ENCODE peak calls at places on chromosomes 4 and X, in nine cellular contexts. One of them, this sample, is unnamed.

GRCh38 chrX:114800719-114801118 is 216.7 kb downstream of the IL13RA2 start:
- DNase-seq in foreskin fibroblast: peak
- DNase-seq in HL-60: peak
- DNase-seq in neural progenitor cell: no peak
- DNase-seq in skeletal muscle cell: peak
- DNase-seq in mesendoderm: no peak
- DNase-seq in activated CD4-positive, alpha-beta T cell treated with anti-CD3 and anti-CD28 coated beads, Interleukin-2, amount 10 ng/mL, durations not matched to agents 7 days and 5 days: no peak
- DNase-seq in T47D: no peak
- DNase-seq in mucosa of descending colon: no peak
- DNase-seq in this sample: no peak

GRCh38 chr4:92265066-92265465 is 38.7 kb upstream of the GRID2 start:
- DNase-seq in foreskin fibroblast: no peak
- DNase-seq in HL-60: no peak
- DNase-seq in neural progenitor cell: no peak
- DNase-seq in skeletal muscle cell: peak
- DNase-seq in mesendoderm: no peak
- DNase-seq in activated CD4-positive, alpha-beta T cell treated with anti-CD3 and anti-CD28 coated beads, Interleukin-2, amount 10 ng/mL, durations not matched to agents 7 days and 5 days: no peak
- DNase-seq in T47D: no peak
- DNase-seq in mucosa of descending colon: no peak
- DNase-seq in this sample: no peak

GRCh38 chrX:14080031-14080430 is 50.3 kb upstream of the GEMIN8 start:
- DNase-seq in foreskin fibroblast: no peak
- DNase-seq in HL-60: no peak
- DNase-seq in neural progenitor cell: no peak
- DNase-seq in skeletal muscle cell: no peak
- DNase-seq in mesendoderm: no peak
- DNase-seq in activated CD4-positive, alpha-beta T cell treated with anti-CD3 and anti-CD28 coated beads, Interleukin-2, amount 10 ng/mL, durations not matched to agents 7 days and 5 days: no peak
- DNase-seq in T47D: no peak
- DNase-seq in mucosa of descending colon: no peak
- DNase-seq in this sample: no peak

GRCh38 chr4:88138561-88138960 is 19.9 kb downstream of the ABCG2 start:
- DNase-seq in foreskin fibroblast: peak
- DNase-seq in HL-60: no peak
- DNase-seq in neural progenitor cell: no peak
- DNase-seq in skeletal muscle cell: peak
- DNase-seq in mesendoderm: no peak
- DNase-seq in activated CD4-positive, alpha-beta T cell treated with anti-CD3 and anti-CD28 coated beads, Interleukin-2, amount 10 ng/mL, durations not matched to agents 7 days and 5 days: no peak
- DNase-seq in T47D: no peak
- DNase-seq in mucosa of descending colon: no peak
- DNase-seq in this sample: no peak

GRCh38 chrX:149114001-149114400 is 391.1 kb downstream of the IDS start:
- DNase-seq in foreskin fibroblast: no peak
- DNase-seq in HL-60: no peak
- DNase-seq in neural progenitor cell: no peak
- DNase-seq in skeletal muscle cell: no peak
- DNase-seq in mesendoderm: no peak
- DNase-seq in activated CD4-positive, alpha-beta T cell treated with anti-CD3 and anti-CD28 coated beads, Interleukin-2, amount 10 ng/mL, durations not matched to agents 7 days and 5 days: no peak
- DNase-seq in T47D: no peak
- DNase-seq in mucosa of descending colon: peak
- DNase-seq in this sample: no peak

GRCh38 chr4:88866862-88867550 is 169.4 kb upstream of the NAP1L5 start:
- DNase-seq in foreskin fibroblast: peak
- DNase-seq in HL-60: no peak
- DNase-seq in neural progenitor cell: no peak
- DNase-seq in skeletal muscle cell: no peak
- DNase-seq in mesendoderm: no peak
- DNase-seq in activated CD4-positive, alpha-beta T cell treated with anti-CD3 and anti-CD28 coated beads, Interleukin-2, amount 10 ng/mL, durations not matched to agents 7 days and 5 days: no peak
- DNase-seq in T47D: no peak
- DNase-seq in mucosa of descending colon: no peak
- DNase-seq in this sample: no peak

GRCh38 chr4:139018971-139019758 is 3.6 kb downstream of the NOCT start:
- DNase-seq in foreskin fibroblast: peak
- DNase-seq in HL-60: no peak
- DNase-seq in neural progenitor cell: no peak
- DNase-seq in skeletal muscle cell: no peak
- DNase-seq in mesendoderm: no peak
- DNase-seq in activated CD4-positive, alpha-beta T cell treated with anti-CD3 and anti-CD28 coated beads, Interleukin-2, amount 10 ng/mL, durations not matched to agents 7 days and 5 days: no peak
- DNase-seq in T47D: no peak
- DNase-seq in mucosa of descending colon: no peak
- DNase-seq in this sample: no peak

GRCh38 chr4:48944252-48944651 is 37.7 kb upstream of the OCIAD2 start:
- DNase-seq in foreskin fibroblast: no peak
- DNase-seq in HL-60: no peak
- DNase-seq in neural progenitor cell: no peak
- DNase-seq in skeletal muscle cell: no peak
- DNase-seq in mesendoderm: peak
- DNase-seq in activated CD4-positive, alpha-beta T cell treated with anti-CD3 and anti-CD28 coated beads, Interleukin-2, amount 10 ng/mL, durations not matched to agents 7 days and 5 days: no peak
- DNase-seq in T47D: no peak
- DNase-seq in mucosa of descending colon: no peak
- DNase-seq in this sample: no peak

GRCh38 chr4:123365412-123365811 is 31.2 kb upstream of the SPRY1 start:
- DNase-seq in foreskin fibroblast: no peak
- DNase-seq in HL-60: no peak
- DNase-seq in neural progenitor cell: no peak
- DNase-seq in skeletal muscle cell: no peak
- DNase-seq in mesendoderm: no peak
- DNase-seq in activated CD4-positive, alpha-beta T cell treated with anti-CD3 and anti-CD28 coated beads, Interleukin-2, amount 10 ng/mL, durations not matched to agents 7 days and 5 days: no peak
- DNase-seq in T47D: no peak
- DNase-seq in mucosa of descending colon: no peak
- DNase-seq in this sample: no peak

GRCh38 chrX:24391843-24392242 is 31.4 kb downstream of the SUPT20HL1 start:
- DNase-seq in foreskin fibroblast: no peak
- DNase-seq in HL-60: no peak
- DNase-seq in neural progenitor cell: no peak
- DNase-seq in skeletal muscle cell: no peak
- DNase-seq in mesendoderm: no peak
- DNase-seq in activated CD4-positive, alpha-beta T cell treated with anti-CD3 and anti-CD28 coated beads, Interleukin-2, amount 10 ng/mL, durations not matched to agents 7 days and 5 days: no peak
- DNase-seq in T47D: no peak
- DNase-seq in mucosa of descending colon: no peak
- DNase-seq in this sample: no peak

GRCh38 chrX:54208531-54208930 is 25.5 kb upstream of the FAM120C start:
- DNase-seq in foreskin fibroblast: peak
- DNase-seq in HL-60: no peak
- DNase-seq in neural progenitor cell: no peak
- DNase-seq in skeletal muscle cell: peak
- DNase-seq in mesendoderm: no peak
- DNase-seq in activated CD4-positive, alpha-beta T cell treated with anti-CD3 and anti-CD28 coated beads, Interleukin-2, amount 10 ng/mL, durations not matched to agents 7 days and 5 days: no peak
- DNase-seq in T47D: no peak
- DNase-seq in mucosa of descending colon: no peak
- DNase-seq in this sample: no peak

GRCh38 chrX:9464435-9465371 is at the start of gene TBL1X:
- DNase-seq in foreskin fibroblast: peak
- DNase-seq in HL-60: no peak
- DNase-seq in neural progenitor cell: peak
- DNase-seq in skeletal muscle cell: no peak
- DNase-seq in mesendoderm: peak
- DNase-seq in activated CD4-positive, alpha-beta T cell treated with anti-CD3 and anti-CD28 coated beads, Interleukin-2, amount 10 ng/mL, durations not matched to agents 7 days and 5 days: peak
- DNase-seq in T47D: peak
- DNase-seq in mucosa of descending colon: peak
- DNase-seq in this sample: no peak

GRCh38 chr4:84660606-84661005 is 77.7 kb downstream of the CDS1 start:
- DNase-seq in foreskin fibroblast: no peak
- DNase-seq in HL-60: no peak
- DNase-seq in neural progenitor cell: no peak
- DNase-seq in skeletal muscle cell: no peak
- DNase-seq in mesendoderm: no peak
- DNase-seq in activated CD4-positive, alpha-beta T cell treated with anti-CD3 and anti-CD28 coated beads, Interleukin-2, amount 10 ng/mL, durations not matched to agents 7 days and 5 days: no peak
- DNase-seq in T47D: no peak
- DNase-seq in mucosa of descending colon: no peak
- DNase-seq in this sample: no peak

GRCh38 chr4:139735381-139736256 is 70.0 kb downstream of the MGST2 start:
- DNase-seq in foreskin fibroblast: no peak
- DNase-seq in HL-60: no peak
- DNase-seq in neural progenitor cell: peak
- DNase-seq in skeletal muscle cell: no peak
- DNase-seq in mesendoderm: peak
- DNase-seq in activated CD4-positive, alpha-beta T cell treated with anti-CD3 and anti-CD28 coated beads, Interleukin-2, amount 10 ng/mL, durations not matched to agents 7 days and 5 days: no peak
- DNase-seq in T47D: no peak
- DNase-seq in mucosa of descending colon: no peak
- DNase-seq in this sample: no peak

GRCh38 chr4:124459196-124459921 is 253.2 kb downstream of the ANKRD50 start:
- DNase-seq in foreskin fibroblast: no peak
- DNase-seq in HL-60: no peak
- DNase-seq in neural progenitor cell: peak
- DNase-seq in skeletal muscle cell: no peak
- DNase-seq in mesendoderm: peak
- DNase-seq in activated CD4-positive, alpha-beta T cell treated with anti-CD3 and anti-CD28 coated beads, Interleukin-2, amount 10 ng/mL, durations not matched to agents 7 days and 5 days: no peak
- DNase-seq in T47D: no peak
- DNase-seq in mucosa of descending colon: no peak
- DNase-seq in this sample: no peak

GRCh38 chr4:17762705-17763104 is 18.7 kb downstream of the FAM184B start:
- DNase-seq in foreskin fibroblast: peak
- DNase-seq in HL-60: no peak
- DNase-seq in neural progenitor cell: no peak
- DNase-seq in skeletal muscle cell: no peak
- DNase-seq in mesendoderm: peak
- DNase-seq in activated CD4-positive, alpha-beta T cell treated with anti-CD3 and anti-CD28 coated beads, Interleukin-2, amount 10 ng/mL, durations not matched to agents 7 days and 5 days: no peak
- DNase-seq in T47D: peak
- DNase-seq in mucosa of descending colon: no peak
- DNase-seq in this sample: no peak

GRCh38 chrX:122565952-122566351 is 618.1 kb upstream of the GRIA3 start:
- DNase-seq in foreskin fibroblast: peak
- DNase-seq in HL-60: no peak
- DNase-seq in neural progenitor cell: no peak
- DNase-seq in skeletal muscle cell: peak
- DNase-seq in mesendoderm: peak
- DNase-seq in activated CD4-positive, alpha-beta T cell treated with anti-CD3 and anti-CD28 coated beads, Interleukin-2, amount 10 ng/mL, durations not matched to agents 7 days and 5 days: no peak
- DNase-seq in T47D: peak
- DNase-seq in mucosa of descending colon: no peak
- DNase-seq in this sample: no peak

GRCh38 chr4:40749717-40750460 is at the start of gene NSUN7:
- DNase-seq in foreskin fibroblast: no peak
- DNase-seq in HL-60: no peak
- DNase-seq in neural progenitor cell: peak
- DNase-seq in skeletal muscle cell: no peak
- DNase-seq in mesendoderm: peak
- DNase-seq in activated CD4-positive, alpha-beta T cell treated with anti-CD3 and anti-CD28 coated beads, Interleukin-2, amount 10 ng/mL, durations not matched to agents 7 days and 5 days: peak
- DNase-seq in T47D: peak
- DNase-seq in mucosa of descending colon: peak
- DNase-seq in this sample: no peak

GRCh38 chr4:108940086-108941033 is 177.5 kb upstream of the ETNPPL start:
- DNase-seq in foreskin fibroblast: no peak
- DNase-seq in HL-60: no peak
- DNase-seq in neural progenitor cell: no peak
- DNase-seq in skeletal muscle cell: no peak
- DNase-seq in mesendoderm: peak
- DNase-seq in activated CD4-positive, alpha-beta T cell treated with anti-CD3 and anti-CD28 coated beads, Interleukin-2, amount 10 ng/mL, durations not matched to agents 7 days and 5 days: no peak
- DNase-seq in T47D: peak
- DNase-seq in mucosa of descending colon: no peak
- DNase-seq in this sample: no peak

GRCh38 chrX:128504496-128504895 is 452.3 kb upstream of the ACTRT1 start:
- DNase-seq in foreskin fibroblast: no peak
- DNase-seq in HL-60: no peak
- DNase-seq in neural progenitor cell: no peak
- DNase-seq in skeletal muscle cell: no peak
- DNase-seq in mesendoderm: peak
- DNase-seq in activated CD4-positive, alpha-beta T cell treated with anti-CD3 and anti-CD28 coated beads, Interleukin-2, amount 10 ng/mL, durations not matched to agents 7 days and 5 days: no peak
- DNase-seq in T47D: no peak
- DNase-seq in mucosa of descending colon: no peak
- DNase-seq in this sample: no peak

GRCh38 chr4:146975535-146975934 is 29.9 kb upstream of the TTC29 start:
- DNase-seq in foreskin fibroblast: no peak
- DNase-seq in HL-60: peak
- DNase-seq in neural progenitor cell: no peak
- DNase-seq in skeletal muscle cell: no peak
- DNase-seq in mesendoderm: no peak
- DNase-seq in activated CD4-positive, alpha-beta T cell treated with anti-CD3 and anti-CD28 coated beads, Interleukin-2, amount 10 ng/mL, durations not matched to agents 7 days and 5 days: no peak
- DNase-seq in T47D: peak
- DNase-seq in mucosa of descending colon: no peak
- DNase-seq in this sample: no peak

GRCh38 chrX:40245411-40246140 is 147.8 kb upstream of the BCOR start:
- DNase-seq in foreskin fibroblast: no peak
- DNase-seq in HL-60: no peak
- DNase-seq in neural progenitor cell: no peak
- DNase-seq in skeletal muscle cell: no peak
- DNase-seq in mesendoderm: no peak
- DNase-seq in activated CD4-positive, alpha-beta T cell treated with anti-CD3 and anti-CD28 coated beads, Interleukin-2, amount 10 ng/mL, durations not matched to agents 7 days and 5 days: no peak
- DNase-seq in T47D: no peak
- DNase-seq in mucosa of descending colon: no peak
- DNase-seq in this sample: no peak

GRCh38 chr4:128107766-128108165 is 46.7 kb downstream of the LARP1B start:
- DNase-seq in foreskin fibroblast: no peak
- DNase-seq in HL-60: no peak
- DNase-seq in neural progenitor cell: no peak
- DNase-seq in skeletal muscle cell: no peak
- DNase-seq in mesendoderm: no peak
- DNase-seq in activated CD4-positive, alpha-beta T cell treated with anti-CD3 and anti-CD28 coated beads, Interleukin-2, amount 10 ng/mL, durations not matched to agents 7 days and 5 days: no peak
- DNase-seq in T47D: no peak
- DNase-seq in mucosa of descending colon: no peak
- DNase-seq in this sample: no peak

GRCh38 chr4:84058201-84058600 is 440.9 kb downstream of the NKX6-1 start:
- DNase-seq in foreskin fibroblast: no peak
- DNase-seq in HL-60: no peak
- DNase-seq in neural progenitor cell: no peak
- DNase-seq in skeletal muscle cell: no peak
- DNase-seq in mesendoderm: no peak
- DNase-seq in activated CD4-positive, alpha-beta T cell treated with anti-CD3 and anti-CD28 coated beads, Interleukin-2, amount 10 ng/mL, durations not matched to agents 7 days and 5 days: no peak
- DNase-seq in T47D: no peak
- DNase-seq in mucosa of descending colon: no peak
- DNase-seq in this sample: no peak

GRCh38 chr4:48139688-48140087 is 5.6 kb upstream of the TXK start:
- DNase-seq in foreskin fibroblast: peak
- DNase-seq in HL-60: peak
- DNase-seq in neural progenitor cell: no peak
- DNase-seq in skeletal muscle cell: no peak
- DNase-seq in mesendoderm: no peak
- DNase-seq in activated CD4-positive, alpha-beta T cell treated with anti-CD3 and anti-CD28 coated beads, Interleukin-2, amount 10 ng/mL, durations not matched to agents 7 days and 5 days: no peak
- DNase-seq in T47D: no peak
- DNase-seq in mucosa of descending colon: no peak
- DNase-seq in this sample: no peak

GRCh38 chrX:148593987-148594386 is 93.6 kb downstream of the AFF2 start:
- DNase-seq in foreskin fibroblast: no peak
- DNase-seq in HL-60: peak
- DNase-seq in neural progenitor cell: no peak
- DNase-seq in skeletal muscle cell: no peak
- DNase-seq in mesendoderm: no peak
- DNase-seq in activated CD4-positive, alpha-beta T cell treated with anti-CD3 and anti-CD28 coated beads, Interleukin-2, amount 10 ng/mL, durations not matched to agents 7 days and 5 days: no peak
- DNase-seq in T47D: no peak
- DNase-seq in mucosa of descending colon: no peak
- DNase-seq in this sample: no peak